ENCODE peak calls at places on chromosomes 4 and X, in five cellular contexts. Z is cardiac fibroblast, F is right lobe of liver, T is fibroblast of the aortic adventitia, J is brain microvascular endothelial cell. X is an unnamed sample.

GRCh38 chr4:153072661-153073060 is 131.6 kb upstream of the TRIM2 start:
- DNase-seq in Z (no peak), F (no peak), T (no peak), J (no peak), X (no peak)

GRCh38 chr4:114782842-114783595 is 184.4 kb downstream of the UGT8 start:
- DNase-seq in Z (no peak), F (no peak), T (no peak), J (peak; percentile 27), X (no peak)

GRCh38 chrX:151776113-151776790 is 41.7 kb downstream of the CNGA2 start:
- DNase-seq in Z (no peak), F (no peak), T (no peak), J (no peak), X (no peak)

GRCh38 chr4:6065166-6065565 is 46.9 kb upstream of the C4orf50 start:
- DNase-seq in Z (no peak), F (no peak), T (no peak), J (no peak), X (no peak)

GRCh38 chr4:151688003-151688784 is 72.6 kb downstream of the GATB start:
- DNase-seq in Z (no peak), F (no peak), T (peak; percentile 52), J (peak; percentile 39), X (no peak)

GRCh38 chrX:118579417-118579816 is 83.8 kb downstream of the DOCK11 start:
- DNase-seq in Z (no peak), F (no peak), T (no peak), J (no peak), X (no peak)

GRCh38 chr4:156950950-156951349 is 20.6 kb downstream of the PDGFC start:
- DNase-seq in Z (no peak), F (no peak), T (no peak), J (no peak), X (no peak)

GRCh38 chr4:36292551-36293188 is 11.3 kb downstream of the DTHD1 start:
- DNase-seq in Z (no peak), F (no peak), T (no peak), J (no peak), X (no peak)

GRCh38 chr4:149176019-149176418 is 639.6 kb downstream of the IQCM start:
- DNase-seq in Z (no peak), F (no peak), T (no peak), J (no peak), X (no peak)

GRCh38 chr4:81565137-81565870 is 93.6 kb upstream of the RASGEF1B start:
- DNase-seq in Z (peak; percentile 65), F (peak; percentile 90), T (peak; percentile 19), J (peak; percentile 35), X (no peak)

GRCh38 chr4:10079951-10080873 is 36.4 kb downstream of the WDR1 start:
- DNase-seq in Z (no peak), F (no peak), T (no peak), J (no peak), X (no peak)

GRCh38 chr4:3790006-3790561 is 23.9 kb downstream of the ADRA2C start:
- DNase-seq in Z (no peak), F (no peak), T (no peak), J (no peak), X (no peak)

GRCh38 chrX:3268804-3269203 is 77.6 kb downstream of the MXRA5 start:
- DNase-seq in Z (no peak), F (no peak), T (peak; percentile 52), J (no peak), X (peak; percentile 61)

GRCh38 chrX:68835104-68835442 is 6.3 kb downstream of the EFNB1 start:
- DNase-seq in Z (no peak), F (no peak), T (no peak), J (no peak), X (no peak)

GRCh38 chr4:29867412-29867811 is 852.8 kb upstream of the PCDH7 start:
- DNase-seq in Z (no peak), F (no peak), T (no peak), J (no peak), X (no peak)

GRCh38 chr4:143482753-143483362 is 30.6 kb upstream of the SMARCA5 start:
- DNase-seq in Z (peak; percentile 80), F (no peak), T (peak; percentile 80), J (peak; percentile 32), X (no peak)

GRCh38 chr4:26726655-26727387 is 133.8 kb upstream of the STIM2 start:
- DNase-seq in Z (no peak), F (no peak), T (no peak), J (no peak), X (no peak)

GRCh38 chr4:5051210-5051691 is at the start of gene STK32B:
- DNase-seq in Z (peak; percentile 76), F (peak; percentile 39), T (peak; percentile 64), J (peak; percentile 83), X (no peak)
- TF ChIP-seq CTCF in Z (peak; percentile 16), F (no peak), T (peak; percentile 9), J (peak; percentile 29), X (peak; percentile 33)

GRCh38 chrX:136032370-136032769 is 47.1 kb downstream of the SLC9A6 start:
- DNase-seq in Z (no peak), F (no peak), T (no peak), J (no peak), X (no peak)

GRCh38 chrX:136031626-136032025 is 46.4 kb downstream of the SLC9A6 start:
- DNase-seq in Z (no peak), F (no peak), T (no peak), J (no peak), X (no peak)

GRCh38 chrX:136030357-136031225 is 45.4 kb downstream of the SLC9A6 start:
- DNase-seq in Z (peak; percentile 73), F (no peak), T (peak; percentile 84), J (peak; percentile 74), X (no peak)

GRCh38 chrX:136028383-136028984 is 43.2 kb downstream of the SLC9A6 start:
- DNase-seq in Z (peak; percentile 75), F (no peak), T (peak; percentile 82), J (no peak), X (no peak)
- TF ChIP-seq CTCF in Z (peak; percentile 40), F (peak; percentile 66), T (peak; percentile 66), J (peak; percentile 46), X (peak; percentile 48)

DNA sequence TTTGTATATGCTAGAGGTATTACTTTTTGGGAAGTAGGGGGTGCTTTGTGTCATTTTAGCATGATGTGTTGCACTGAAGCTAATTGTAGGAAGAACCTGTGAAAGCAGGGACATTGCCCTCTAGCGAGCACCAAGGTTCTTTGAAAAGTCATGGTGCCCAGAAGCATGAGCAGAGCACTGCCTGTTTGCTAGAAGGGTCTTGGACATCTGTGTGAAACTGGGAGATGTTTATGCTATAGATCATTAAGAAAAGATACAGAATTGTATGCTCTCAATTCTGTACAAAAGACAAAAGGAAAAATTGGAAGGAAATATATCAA is 14.7 kb downstream of the GRPR start:
- DNase-seq in Z (peak; percentile 6), F (no peak), T (peak; percentile 7), J (no peak), X (no peak)
- TF ChIP-seq CTCF in Z (peak; percentile 22), F (peak; percentile 20), T (peak; percentile 23), J (peak; percentile 36), X (no peak)

GRCh38 chr4:71004281-71004851 is 10.9 kb downstream of the DCK start:
- DNase-seq in Z (no peak), F (no peak), T (no peak), J (no peak), X (no peak)
- TF ChIP-seq CTCF in Z (no peak), F (no peak), T (no peak), J (no peak), X (no peak)

GRCh38 chrX:485368-485767 is 98.7 kb upstream of the PPP2R3B start:
- DNase-seq in Z (no peak), F (no peak), T (no peak), J (no peak), X (no peak)
- TF ChIP-seq CTCF in Z (no peak), F (no peak), T (no peak), J (no peak), X (no peak)

GRCh38 chrX:30787012-30787411 is 102.0 kb downstream of the TAB3 start:
- DNase-seq in Z (no peak), F (no peak), T (no peak), J (no peak), X (no peak)
- TF ChIP-seq CTCF in Z (no peak), F (no peak), T (no peak), J (no peak), X (no peak)

DNA sequence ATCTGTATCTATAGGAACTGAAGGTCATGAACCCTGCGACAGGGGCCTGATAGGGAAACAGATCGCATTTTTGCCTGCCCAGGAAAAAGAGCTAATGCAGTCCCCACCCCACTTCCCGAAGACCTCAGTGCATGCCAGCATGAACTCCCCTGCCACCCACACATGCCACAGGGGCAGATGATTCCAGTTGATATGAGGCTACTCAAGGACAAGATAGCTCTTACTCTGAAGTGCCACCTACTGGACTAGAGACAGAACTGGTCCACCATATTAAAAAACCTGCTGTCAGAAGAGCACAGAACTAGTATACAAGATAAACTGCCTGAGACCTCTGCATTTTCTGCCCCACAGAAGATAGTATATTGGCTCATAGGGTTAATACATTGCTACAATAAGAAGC is 68.0 kb downstream of the YIPF7 start:
- DNase-seq in Z (no peak), F (no peak), T (no peak), J (no peak), X (no peak)
- TF ChIP-seq CTCF in Z (peak; percentile 18), F (no peak), T (peak; percentile 11), J (no peak), X (no peak)